ENCODE peak calls at places on chromosome 13, in four cellular contexts. P, E, U and Z are unnamed samples.

GRCh38 chr13:31199849-31200635 is at the start of gene B3GLCT:
- DNase-seq in E (peak; percentile 93), P (peak; percentile 84), U (peak; percentile 86), Z (peak; percentile 92)

GRCh38 chr13:88303605-88304004 is 632.4 kb downstream of the SLITRK5 start:
- DNase-seq in E (no peak), P (no peak), U (no peak), Z (no peak)

GRCh38 chr13:77028202-77028601 is 1.2 kb upstream of the FBXL3 start:
- DNase-seq in P (peak; percentile 57), E (peak; percentile 10), U (no peak), Z (peak; percentile 39)

GRCh38 chr13:100542546-100543156 is 45.9 kb downstream of the GGACT start:
- DNase-seq in E (no peak), U (peak; percentile 43), P (no peak), Z (no peak)

GRCh38 chr13:28606466-28606865 is 52.5 kb upstream of the POMP start:
- DNase-seq in P (no peak), E (no peak), U (no peak), Z (no peak)

GRCh38 chr13:48564046-48564445 is 31.2 kb upstream of the RCBTB2 start:
- DNase-seq in P (no peak), U (no peak), E (no peak), Z (no peak)

GRCh38 chr13:41973247-41973741 is 12.4 kb upstream of the VWA8 start:
- DNase-seq in P (no peak), U (peak; percentile 55), E (no peak), Z (no peak)

GRCh38 chr13:85825454-85825853 is 26.2 kb upstream of the SLITRK6 start:
- DNase-seq in U (no peak), P (no peak), E (no peak), Z (no peak)

GRCh38 chr13:40624338-40624737 is 42.1 kb downstream of the FOXO1 start:
- DNase-seq in U (no peak), E (no peak), P (no peak), Z (no peak)

GRCh38 chr13:36950330-36950729 is 30.3 kb upstream of the SMAD9 start:
- DNase-seq in P (no peak), U (no peak), E (no peak), Z (no peak)

DNA sequence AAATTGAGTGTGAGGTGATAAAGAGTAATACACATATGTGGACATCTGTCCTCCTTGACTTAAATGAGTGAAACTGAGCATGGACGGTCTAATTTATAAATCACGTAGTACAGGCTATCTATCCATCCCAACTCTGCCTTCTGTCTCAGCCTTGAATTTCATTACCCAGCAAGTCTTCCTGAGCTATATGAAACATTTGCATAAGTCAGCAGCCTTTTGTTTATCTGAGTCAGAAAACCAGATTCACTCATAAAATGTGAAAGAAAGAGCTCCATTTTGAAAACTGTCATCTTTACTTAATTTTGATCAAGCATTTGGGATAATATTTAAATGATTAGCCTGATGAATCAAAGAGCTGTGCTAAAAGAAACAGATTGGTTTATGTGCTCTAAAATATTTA is 197.9 kb downstream of the LHFPL6 start:
- DNase-seq in E (no peak), U (no peak), P (no peak), Z (no peak)
- H3K4me1 ChIP-seq in E (no peaks in the 10 kb centered on the region), U (no peaks in the 10 kb centered on the region), P (no peaks in the 10 kb centered on the region), Z (peaks cover 4% of the 10 kb centered on the region)

DNA sequence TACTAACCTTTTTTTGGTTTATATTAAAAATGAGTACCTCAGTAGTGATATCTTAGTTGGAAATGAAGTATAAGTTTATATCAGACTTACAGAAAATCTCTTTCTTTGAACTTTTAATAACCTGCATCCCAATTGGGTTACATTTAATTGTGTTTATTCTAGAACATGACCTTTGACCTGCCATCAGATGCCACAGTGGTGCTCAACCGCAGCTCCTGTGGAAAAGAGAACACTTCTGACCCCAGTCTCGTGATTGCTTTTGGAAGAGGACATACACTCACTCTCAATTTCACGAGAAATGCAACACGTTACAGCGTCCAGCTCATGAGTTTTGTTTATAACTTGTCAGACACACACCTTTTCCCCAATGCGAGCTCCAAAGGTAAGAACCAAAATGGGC is 12.4 kb downstream of the LAMP1 start:
- DNase-seq in P (no peak), E (no peak), U (no peak), Z (no peak)
- H3K4me3 ChIP-seq in P (no peak overlapping the region), E (no peak overlapping the region), U (no peak overlapping the region), Z (no peak overlapping the region)

GRCh38 chr13:95643009-95643408 is 1.5 kb downstream of the DZIP1 start:
- DNase-seq in U (no peak), P (no peak), E (no peak), Z (no peak)

GRCh38 chr13:95643471-95643813 is 1.1 kb downstream of the DZIP1 start:
- DNase-seq in U (no peak), E (peak; percentile 16), P (no peak), Z (no peak)

GRCh38 chr13:95643814-95644598 is 500 bp downstream of the DZIP1 start:
- DNase-seq in E (peak; percentile 32), U (no peak), P (peak; percentile 51), Z (peak; percentile 61)

GRCh38 chr13:95641291-95641811 is 3.2 kb downstream of the DZIP1 start:
- DNase-seq in E (peak; percentile 10), P (peak; percentile 45), U (no peak), Z (peak; percentile 45)

DNA sequence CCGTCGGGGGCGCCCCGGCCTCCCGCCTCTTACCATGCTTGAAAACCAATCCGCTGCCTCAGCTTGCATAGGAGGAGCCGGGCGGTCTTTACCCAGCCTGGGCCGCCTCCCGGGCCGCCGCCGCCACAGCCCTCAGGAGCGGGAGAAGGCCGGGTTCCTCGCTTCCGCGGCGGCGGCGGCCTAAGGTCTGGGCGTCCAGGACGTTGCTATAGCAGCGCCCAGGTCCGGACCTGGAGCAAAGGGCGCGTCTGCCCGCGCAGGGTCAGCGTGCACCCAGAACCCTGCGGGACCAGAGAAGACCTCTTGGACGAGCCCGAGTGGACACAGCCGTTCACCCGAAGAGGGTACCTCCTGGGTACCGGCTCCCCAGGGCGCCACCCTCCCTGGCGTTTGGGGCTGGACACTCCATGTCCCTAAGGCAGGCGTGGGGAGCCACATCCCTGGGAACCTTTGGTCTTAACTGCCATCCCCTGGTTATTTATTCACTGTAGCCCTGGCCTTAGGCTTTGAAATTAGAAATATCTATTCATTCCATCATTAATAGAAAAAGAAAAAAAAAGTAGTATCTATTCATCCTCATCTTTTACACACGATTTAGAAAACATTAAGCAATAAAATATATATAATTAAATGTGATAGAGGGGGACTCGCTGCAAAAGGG is 2.4 kb downstream of the DZIP1 start:
- DNase-seq in P (peak; percentile 64), U (peak; percentile 87), E (peak; percentile 73), Z (peak; percentile 71)
- H3K27me3 ChIP-seq in P (no peaks in the 10 kb centered on the region), U (peaks cover 3% of the 10 kb centered on the region), E (peaks cover 19% of the 10 kb centered on the region), Z (no peaks in the 10 kb centered on the region)

GRCh38 chr13:51999525-51999924 is 11.7 kb downstream of the ATP7B start:
- DNase-seq in U (peak; percentile 94), P (peak; percentile 71), E (no peak), Z (peak; percentile 86)
- H3K4me1 ChIP-seq in U (peaks cover 49% of the 10 kb centered on the region), P (no peaks in the 10 kb centered on the region), E (peaks cover 52% of the 10 kb centered on the region), Z (peaks cover 17% of the 10 kb centered on the region)

DNA sequence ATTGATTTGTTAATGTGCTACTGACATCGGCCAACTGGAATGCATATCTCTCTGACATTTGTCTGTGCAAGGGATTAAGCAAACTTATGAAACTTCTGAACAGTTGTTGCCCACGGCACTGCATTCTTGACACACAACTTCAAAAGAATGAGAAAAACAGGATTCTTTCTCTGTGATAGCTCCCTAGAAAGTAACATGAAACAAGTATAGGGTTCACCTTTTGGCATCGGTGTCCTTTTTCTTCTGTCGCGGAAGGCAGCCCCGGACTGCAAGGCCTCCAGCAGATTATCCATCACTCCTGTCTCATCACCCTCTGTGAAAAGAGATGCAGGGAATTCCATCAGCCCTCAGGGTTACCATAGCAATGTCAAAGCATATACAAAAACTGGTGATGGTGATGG is 389.2 kb downstream of the DIAPH3 start:
- DNase-seq in P (no peak), U (no peak), E (peak; percentile 22), Z (no peak)
- H3K4me3 ChIP-seq in P (no peak overlapping the region), U (no peak overlapping the region), E (no peak overlapping the region), Z (no peak overlapping the region)

GRCh38 chr13:50136678-50137077 is 121.4 kb downstream of the KCNRG start:
- DNase-seq in P (no peak), U (no peak), E (no peak), Z (no peak)
- H3K27me3 ChIP-seq in P (no peaks in the 10 kb centered on the region), U (peaks cover 16% of the 10 kb centered on the region), E (peaks cover 42% of the 10 kb centered on the region), Z (no peaks in the 10 kb centered on the region)

DNA sequence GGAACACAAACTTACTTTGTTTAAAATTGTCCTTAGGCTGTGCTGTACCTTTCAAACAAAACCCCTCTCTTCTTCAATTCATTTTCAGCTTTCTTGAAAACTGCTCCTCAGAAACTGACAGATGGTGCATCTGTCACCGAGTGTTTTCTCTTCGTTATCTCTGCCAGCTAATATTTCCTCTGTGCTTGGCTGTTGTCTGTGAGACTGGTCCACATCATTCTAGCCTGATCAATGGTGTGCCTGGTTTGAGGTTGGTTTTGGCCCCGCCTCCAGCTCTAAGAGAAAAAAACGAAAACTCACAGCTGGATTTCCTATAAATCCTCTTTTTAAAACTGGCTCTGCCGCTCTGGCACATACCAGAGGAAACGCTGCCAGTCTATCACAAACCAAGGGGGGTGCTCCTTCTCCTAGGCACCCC is 79.7 kb downstream of the STARD13 start:
- DNase-seq in P (no peak), U (no peak), E (no peak), Z (no peak)
- H3K4me1 ChIP-seq in P (peaks cover 4% of the 10 kb centered on the region), U (peaks cover 4% of the 10 kb centered on the region), E (peaks cover 20% of the 10 kb centered on the region), Z (peaks cover 24% of the 10 kb centered on the region)

DNA sequence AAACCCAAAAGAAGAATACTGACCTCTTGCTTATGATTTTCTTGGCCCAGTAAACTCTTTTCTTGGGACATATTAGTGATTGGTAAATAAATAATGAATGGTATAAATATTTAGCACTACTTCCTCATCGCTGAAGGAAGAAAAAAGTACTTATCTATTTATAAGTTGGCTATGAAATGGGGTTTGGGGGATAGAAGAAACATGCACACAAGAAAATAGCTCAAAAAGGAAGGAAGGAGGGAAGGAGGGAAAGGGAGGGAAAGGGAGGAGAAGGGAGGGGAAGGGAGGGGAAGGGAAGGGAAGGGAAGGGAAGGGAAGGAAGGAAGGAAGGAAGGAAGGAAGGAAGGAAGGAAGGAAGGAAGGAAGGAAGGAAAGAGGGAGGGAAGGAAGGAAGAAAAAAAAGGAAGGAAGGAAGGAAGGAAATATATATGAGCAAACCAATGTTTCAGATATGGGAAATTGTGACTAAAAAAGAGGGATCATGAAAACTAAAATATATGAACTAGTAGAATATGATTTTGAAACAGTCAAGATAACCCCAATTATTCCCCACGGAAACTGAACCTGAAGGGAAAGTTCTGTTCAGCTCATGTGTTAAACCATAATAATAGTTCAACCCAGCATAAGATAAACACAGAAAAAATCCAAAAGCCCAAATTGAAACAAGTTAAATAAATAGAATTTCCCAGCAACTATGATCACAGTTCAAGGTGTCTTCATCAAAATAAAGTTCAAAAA is 75.3 kb downstream of the FGF14 start:
- DNase-seq in U (no peak), E (no peak), P (no peak), Z (no peak)
- H3K4me3 ChIP-seq in U (no peak overlapping the region), E (no peak overlapping the region), P (no peak overlapping the region), Z (no peak overlapping the region)